ENCODE peak calls at places on chromosomes 5 and 9, in seven cellular contexts. M is prostate gland, X is transverse colon, F is upper lobe of left lung, Q is suprapubic skin, S is HepG2, E is GM12878. J is an unnamed sample.

GRCh38 chr5:155027993-155028629 is 14.6 kb downstream of the KIF4B start:
- DNase-seq in Q (no peak), E (no peak), X (no peak), F (no peak), S (peak; percentile 52), M (no peak), J (no peak)

GRCh38 chr5:92421937-92422336 is 1038.8 kb upstream of the ARRDC3 start:
- DNase-seq in E (no peak), S (no peak), Q (no peak), X (no peak), F (no peak), M (no peak), J (no peak)

GRCh38 chr5:110790673-110791072 is 51.9 kb downstream of the SLC25A46 start:
- DNase-seq in Q (no peak), M (no peak), E (no peak), F (no peak), S (no peak), X (no peak), J (no peak)

GRCh38 chr9:134208310-134208841 is 44.0 kb upstream of the RNU6ATAC start:
- DNase-seq in E (no peak), Q (peak; percentile 54), S (no peak), X (no peak), M (no peak), F (no peak), J (no peak)

GRCh38 chr9:95425910-95426551 is 90.7 kb downstream of the PTCH1 start:
- DNase-seq in Q (no peak), E (no peak), F (peak; percentile 77), X (peak; percentile 33), M (no peak), S (peak; percentile 21), J (no peak)

GRCh38 chr5:85605381-85605780 is 1012.4 kb upstream of the COX7C start:
- DNase-seq in S (no peak), E (no peak), Q (no peak), X (no peak), M (no peak), F (no peak), J (no peak)

GRCh38 chr5:3836528-3836927 is 240.9 kb downstream of the IRX1 start:
- DNase-seq in M (no peak), Q (no peak), F (no peak), S (no peak), X (no peak), E (no peak), J (no peak)

GRCh38 chr5:72166070-72166979 is 59.0 kb downstream of the MAP1B start:
- DNase-seq in E (no peak), F (no peak), Q (peak; percentile 76), M (peak; percentile 65), S (no peak), X (no peak), J (no peak)

GRCh38 chr5:180330810-180331646 is 22.1 kb downstream of the GFPT2 start:
- DNase-seq in X (peak; percentile 41), E (no peak), Q (peak; percentile 89), M (no peak), S (peak; percentile 21), F (no peak), J (peak; percentile 31)

GRCh38 chr9:136084191-136084944 is 10.7 kb downstream of the NACC2 start:
- DNase-seq in S (no peak), X (no peak), F (peak; percentile 60), M (no peak), Q (no peak), E (no peak), J (no peak)

GRCh38 chr5:6495433-6496206 is 47.0 kb downstream of the UBE2QL1 start:
- DNase-seq in Q (no peak), X (no peak), F (no peak), S (peak; percentile 68), E (no peak), M (no peak), J (peak; percentile 44)

GRCh38 chr9:107242073-107243063 is 40.7 kb upstream of the RAD23B start:
- DNase-seq in X (no peak), E (no peak), M (no peak), F (no peak), Q (no peak), S (no peak), J (no peak)

GRCh38 chr9:111561165-111561719 is 36.3 kb downstream of the ZNF483 start:
- DNase-seq in F (no peak), S (no peak), E (no peak), Q (no peak), X (no peak), M (no peak), J (no peak)

GRCh38 chr9:70229579-70229978 is 29.2 kb upstream of the SMC5 start:
- DNase-seq in M (no peak), F (no peak), S (no peak), X (no peak), Q (no peak), E (no peak), J (no peak)

GRCh38 chr9:126151671-126152050 is 175.0 kb upstream of the MVB12B start:
- DNase-seq in S (no peak), Q (no peak), E (no peak), F (no peak), X (peak; percentile 21), M (peak; percentile 2), J (peak; percentile 16)

GRCh38 chr5:132736853-132737833 is at the start of gene KIF3A:
- DNase-seq in F (peak; percentile 99), X (peak; percentile 98), M (peak; percentile 90), E (peak; percentile 94), S (peak; percentile 95), Q (peak; percentile 97), J (peak; percentile 98)
- TF ChIP-seq POLR2A in F (no peak), X (peak; percentile 38), M (peak; percentile 31), E (peak; percentile 89), S (peak; percentile 49), Q (no peak), J (no peak)

GRCh38 chr9:19373527-19373926 is 6.5 kb downstream of the RPS6 start:
- DNase-seq in F (no peak), E (no peak), Q (no peak), M (no peak), S (no peak), X (no peak), J (no peak)
- H3K4me3 ChIP-seq in F (no peak overlapping the region), E (no peak overlapping the region), Q (no peak overlapping the region), M (no peak overlapping the region), S (no peak overlapping the region), X (no peak overlapping the region), J (no peak overlapping the region)

DNA sequence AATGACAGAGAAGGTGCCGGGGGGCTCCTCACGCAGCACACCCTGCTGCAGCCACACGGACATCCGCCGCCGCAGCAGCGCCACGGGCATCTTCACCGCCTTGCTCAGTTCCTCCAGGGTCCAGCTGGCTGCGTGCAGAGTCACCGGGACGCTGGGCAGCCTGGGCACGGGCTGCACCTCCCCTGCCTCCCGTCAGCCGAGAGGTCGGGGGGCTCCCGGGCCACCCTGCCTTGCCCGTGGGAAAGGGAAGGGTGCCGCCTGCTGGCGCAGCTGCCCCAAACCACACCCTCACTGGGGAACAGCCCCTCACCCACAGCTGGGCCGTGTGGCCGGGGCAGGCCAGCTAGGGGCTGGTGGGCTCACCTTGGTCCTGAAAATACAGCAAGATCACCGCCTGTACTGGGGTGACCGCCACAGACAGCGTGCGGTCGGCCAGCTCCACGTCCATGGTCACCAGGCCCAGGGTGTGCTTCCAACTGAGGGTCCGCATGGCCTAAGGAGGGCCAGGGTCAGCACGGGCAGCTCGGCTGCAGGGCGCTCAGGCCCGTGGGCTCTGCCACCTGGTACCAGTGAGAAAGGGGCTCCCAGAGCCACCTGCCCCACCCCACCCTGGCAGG is 3.6 kb upstream of the TMEM210 start:
- DNase-seq in E (no peak), X (no peak), F (peak; percentile 82), M (no peak), Q (no peak), S (no peak), J (no peak)
- TF ChIP-seq POLR2AphosphoS5 in E (no peak), X (no peak), F (no peak), M (no peak), Q (no peak), S (no peak), J (no peak)

GRCh38 chr9:124270504-124271335 is 13.0 kb downstream of the NEK6 start:
- DNase-seq in M (no peak), X (peak; percentile 82), E (no peak), Q (no peak), F (no peak), S (no peak), J (peak; percentile 80)
- TF ChIP-seq POLR2A in M (no peak), X (no peak), E (no peak), Q (no peak), F (no peak), S (no peak), J (no peak)

J was measured in stomach.